ENCODE peak calls at places on chromosomes 5 and 9, in seven cellular contexts. P is stomach, F is NCI-H748 treated with DMSO at 0.1 percent for 48 hours, T is aorta, X is EL, V is T-helper 9 cell, M is IMR-90. G is an unnamed sample.

GRCh38 chr5:179860301-179860700 is 1.7 kb upstream of the MRNIP start:
- DNase-seq in P (no peak), F (no peak), T (no peak), X (no peak), V (no peak), M (no peak), G (no peak)

GRCh38 chr9:82354260-82354659 is 365.7 kb downstream of the SPATA31D1 start:
- DNase-seq in P (no peak), F (no peak), T (no peak), X (peak), V (no peak), M (peak), G (no peak)

GRCh38 chr5:125865166-125865815 is 557.9 kb upstream of the GRAMD2B start:
- DNase-seq in P (no peak), F (no peak), T (no peak), X (peak), V (no peak), M (peak), G (no peak)

GRCh38 chr5:36928947-36929346 is 52.4 kb downstream of the NIPBL start:
- DNase-seq in P (no peak), F (no peak), T (no peak), X (peak), V (no peak), M (peak), G (no peak)

GRCh38 chr5:139844472-139845145 is 49.0 kb downstream of the PSD2 start:
- DNase-seq in P (peak), F (no peak), T (peak), X (peak), V (peak), M (peak), G (no peak)

GRCh38 chr9:133235549-133236222 is 26.6 kb upstream of the OBP2B start:
- DNase-seq in P (no peak), F (no peak), T (no peak), X (no peak), V (no peak), M (no peak), G (no peak)

GRCh38 chr5:148443998-148444397 is 60.2 kb downstream of the FBXO38 start:
- DNase-seq in P (peak), F (peak), T (no peak), X (peak), V (peak), M (peak), G (no peak)

GRCh38 chr5:138372225-138372624 is 19.7 kb downstream of the KDM3B start:
- DNase-seq in P (no peak), F (no peak), T (no peak), X (no peak), V (no peak), M (no peak), G (no peak)

GRCh38 chr5:153534102-153534501 is 43.6 kb downstream of the GRIA1 start:
- DNase-seq in P (no peak), F (no peak), T (no peak), X (no peak), V (no peak), M (no peak), G (no peak)

GRCh38 chr5:123937230-123937629 is 425.3 kb downstream of the CSNK1G3 start:
- DNase-seq in P (no peak), F (peak), T (no peak), X (peak), V (no peak), M (peak), G (peak)

GRCh38 chr9:95511952-95512750 is 4.6 kb downstream of the PTCH1 start:
- DNase-seq in P (no peak), F (no peak), T (no peak), X (peak), V (no peak), M (no peak), G (no peak)

GRCh38 chr9:34084562-34084961 is 35.9 kb upstream of the UBAP2 start:
- DNase-seq in P (no peak), F (no peak), T (no peak), X (no peak), V (no peak), M (no peak), G (no peak)

GRCh38 chr5:37664551-37664950 is 175.3 kb downstream of the GDNF start:
- DNase-seq in P (no peak), F (no peak), T (no peak), X (no peak), V (no peak), M (no peak), G (no peak)

GRCh38 chr9:125655691-125656410 is 51.2 kb downstream of the MAPKAP1 start:
- DNase-seq in P (no peak), F (no peak), T (no peak), X (peak), V (no peak), M (peak), G (no peak)

GRCh38 chr9:90003046-90003355 is 398.2 kb downstream of the GADD45G start:
- DNase-seq in P (peak), F (no peak), T (no peak), X (no peak), V (no peak), M (no peak), G (no peak)

GRCh38 chr5:168481330-168481788 is 4.9 kb upstream of the RARS1 start:
- DNase-seq in P (no peak), F (no peak), T (no peak), X (no peak), V (no peak), M (no peak), G (no peak)

GRCh38 chr5:102801375-102801774 is 46.3 kb downstream of the PAM start:
- DNase-seq in P (no peak), F (no peak), T (no peak), X (no peak), V (no peak), M (no peak), G (no peak)

GRCh38 chr5:108119123-108119522 is 262.8 kb downstream of the FBXL17 start:
- DNase-seq in P (no peak), F (no peak), T (no peak), X (no peak), V (no peak), M (no peak), G (no peak)

GRCh38 chr5:40503438-40503837 is 176.3 kb upstream of the PTGER4 start:
- DNase-seq in P (no peak), F (no peak), T (no peak), X (no peak), V (no peak), M (peak), G (no peak)

G was measured in NCI-H2081 treated with DMSO at 0.1 percent for 48 hours.